ENCODE peak calls at places on chromosomes 12 and 14, in eight cellular contexts. T, D, O, M, L, S, X and A are unnamed samples.

GRCh38 chr12:92027243-92027642 is 118.4 kb downstream of the BTG1 start:
- DNase-seq in S (no peak), D (no peak), L (no peak), T (no peak), O (no peak), M (no peak), X (no peak), A (no peak)

GRCh38 chr12:56029666-56030293 is 8.9 kb downstream of the IKZF4 start:
- DNase-seq in D (no peak), X (peak; percentile 66), M (no peak), O (no peak), L (peak; percentile 78), T (peak; percentile 23), S (peak; percentile 66), A (peak; percentile 22)

GRCh38 chr14:29527286-29527685 is 400.4 kb downstream of the PRKD1 start:
- DNase-seq in L (no peak), T (no peak), X (no peak), O (no peak), D (no peak), M (no peak), S (no peak), A (no peak)

GRCh38 chr14:52391866-52392600 is 77.9 kb downstream of the PTGER2 start:
- DNase-seq in O (no peak), S (peak; percentile 59), L (no peak), M (no peak), X (no peak), T (no peak), D (no peak), A (no peak)

GRCh38 chr12:49549735-49550710 is 11.2 kb downstream of the KCNH3 start:
- DNase-seq in L (no peak), T (no peak), O (no peak), D (no peak), X (peak; percentile 28), S (no peak), M (peak; percentile 31), A (no peak)

GRCh38 chr12:49059385-49060232 is 985 bp downstream of the KMT2D start:
- DNase-seq in S (peak; percentile 18), L (peak; percentile 13), T (no peak), X (no peak), O (no peak), D (peak; percentile 64), M (peak; percentile 49), A (no peak)

GRCh38 chr12:19185262-19185929 is 55.9 kb downstream of the PLEKHA5 start:
- DNase-seq in T (no peak), X (no peak), M (no peak), D (no peak), L (no peak), O (no peak), S (no peak), A (no peak)

GRCh38 chr12:49089831-49090773 is 4.5 kb downstream of the DHH start:
- DNase-seq in T (peak; percentile 32), D (no peak), M (peak; percentile 68), X (peak; percentile 34), S (peak; percentile 68), L (peak; percentile 36), O (no peak), A (peak; percentile 22)

GRCh38 chr12:48165089-48166031 is 8.0 kb upstream of the ASB8 start:
- DNase-seq in O (no peak), S (peak; percentile 53), T (peak; percentile 81), L (peak; percentile 52), X (peak; percentile 65), M (no peak), D (no peak), A (peak; percentile 19)

GRCh38 chr14:75422169-75422568 is 5.7 kb upstream of the JDP2 start:
- DNase-seq in M (no peak), X (no peak), S (peak; percentile 78), O (no peak), L (no peak), T (no peak), D (no peak), A (no peak)

GRCh38 chr12:66813137-66813867 is 134.4 kb upstream of the GRIP1 start:
- DNase-seq in T (no peak), D (no peak), S (no peak), O (no peak), X (no peak), M (no peak), L (peak; percentile 28), A (no peak)

GRCh38 chr12:27615331-27615891 is 80.8 kb upstream of the REP15 start:
- DNase-seq in M (no peak), L (no peak), S (peak; percentile 78), X (no peak), D (no peak), O (no peak), T (no peak), A (no peak)

GRCh38 chr12:103444983-103445382 is 50.8 kb downstream of the C12orf42 start:
- DNase-seq in L (no peak), X (no peak), D (no peak), M (no peak), O (no peak), S (no peak), T (no peak), A (no peak)

GRCh38 chr14:42224053-42224888 is 617.6 kb downstream of the LRFN5 start:
- DNase-seq in M (no peak), D (peak; percentile 86), T (peak; percentile 27), O (peak; percentile 47), X (peak; percentile 24), L (peak; percentile 66), S (peak; percentile 41), A (no peak)

GRCh38 chr12:132397152-132397933 is 68.0 kb upstream of the GALNT9 start:
- DNase-seq in X (no peak), L (no peak), O (no peak), T (no peak), D (no peak), M (peak; percentile 7), S (no peak), A (no peak)

GRCh38 chr12:89949457-89950195 is 241.0 kb upstream of the ATP2B1 start:
- DNase-seq in M (no peak), D (no peak), O (no peak), L (peak; percentile 67), X (peak; percentile 59), T (no peak), S (peak; percentile 57), A (peak; percentile 23)

GRCh38 chr12:28780960-28781359 is 368.1 kb upstream of the FAR2 start:
- DNase-seq in S (no peak), L (no peak), X (no peak), T (no peak), M (no peak), O (no peak), D (no peak), A (no peak)